ENCODE peak calls at places on chromosomes 16 and 17, in ten cellular contexts. U is T-cell; T is cardiac septum; I is transverse colon; O is G401; D is CD8-positive, alpha-beta memory T cell; X is Peyer's patch; E is psoas muscle; C is mammary epithelial cell; K is SK-N-DZ. A is an unnamed sample.

GRCh38 chr16:67943619-67944503 is at the start of gene LCAT:
- DNase-seq in U (no peak), T (no peak), I (peak; percentile 43), O (peak; percentile 73), D (no peak), X (no peak), E (peak; percentile 75), C (no peak), K (no peak), A (peak; percentile 8)

GRCh38 chr16:1933097-1933661 is 9.8 kb downstream of the MSRB1 start:
- DNase-seq in U (no peak), T (no peak), I (no peak), O (no peak), D (no peak), X (no peak), E (no peak), C (no peak), K (no peak), A (no peak)

GRCh38 chr16:11576427-11577289 is 10.1 kb downstream of the LITAF start:
- DNase-seq in U (no peak), T (no peak), I (no peak), O (peak; percentile 28), D (no peak), X (peak; percentile 50), E (no peak), C (no peak), K (no peak), A (peak; percentile 32)

GRCh38 chr17:31582151-31582907 is 190.9 kb downstream of the RAB11FIP4 start:
- DNase-seq in U (no peak), T (no peak), I (peak; percentile 52), O (peak; percentile 5), D (no peak), X (no peak), E (peak; percentile 50), C (no peak), K (no peak), A (peak; percentile 97)

GRCh38 chr17:31695456-31696090 is 163.5 kb downstream of the COPRS start:
- DNase-seq in U (no peak), T (no peak), I (no peak), O (peak; percentile 91), D (no peak), X (no peak), E (peak; percentile 19), C (no peak), K (no peak), A (peak; percentile 68)

GRCh38 chr17:72613411-72614292 is 478.8 kb downstream of the SLC39A11 start:
- DNase-seq in U (no peak), T (no peak), I (no peak), O (no peak), D (no peak), X (no peak), E (no peak), C (peak; percentile 90), K (no peak), A (peak; percentile 79)

GRCh38 chr16:21608647-21609328 is 9.4 kb downstream of the METTL9 start:
- DNase-seq in U (no peak), T (no peak), I (no peak), O (no peak), D (no peak), X (no peak), E (no peak), C (no peak), K (no peak), A (no peak)

GRCh38 chr16:72066747-72067146 is 3.7 kb downstream of the HPR start:
- DNase-seq in U (no peak), T (no peak), I (no peak), O (peak; percentile 36), D (no peak), X (no peak), E (no peak), C (peak; percentile 15), K (peak; percentile 59), A (peak; percentile 52)

GRCh38 chr17:46000757-46001156 is 1.7 kb downstream of the STH start:
- DNase-seq in U (no peak), T (no peak), I (no peak), O (no peak), D (no peak), X (no peak), E (no peak), C (no peak), K (no peak), A (no peak)

GRCh38 chr17:17032131-17032692 is 10.0 kb upstream of the MPRIP start:
- DNase-seq in U (no peak), T (peak; percentile 83), I (peak; percentile 64), O (peak; percentile 50), D (no peak), X (no peak), E (peak; percentile 73), C (peak; percentile 82), K (peak; percentile 61), A (peak; percentile 85)

GRCh38 chr16:67198238-67198734 is 645 bp upstream of the ELMO3 start:
- DNase-seq in U (no peak), T (no peak), I (peak; percentile 78), O (peak; percentile 64), D (no peak), X (no peak), E (no peak), C (peak; percentile 70), K (no peak), A (peak; percentile 26)

GRCh38 chr17:16952401-16952800 is 19.5 kb downstream of the TNFRSF13B start:
- DNase-seq in U (no peak), T (no peak), I (no peak), O (no peak), D (no peak), X (no peak), E (no peak), C (no peak), K (no peak), A (no peak)

GRCh38 chr17:72976971-72977767 is 115.3 kb downstream of the SLC39A11 start:
- DNase-seq in U (no peak), T (peak; percentile 78), I (peak; percentile 23), O (peak; percentile 13), D (no peak), X (no peak), E (peak; percentile 26), C (peak; percentile 33), K (no peak), A (peak; percentile 93)

A was measured in M059J.